ENCODE peak calls at places on chromosomes 7 and 10, in nine cellular contexts. X is dermis blood vessel endothelial cell; S is skeletal muscle cell; R is GM13977; H is stimulated activated naive B cell treated with anti-CD40 and anti-IgM and Interleukin-4, amounts not matched to agents 10 μg/mL and 1 μg/mL and 100 μg/mL, for 72 hours; O is HS-5; M is retinal pigment epithelial cell; I is activated T-cell treated with anti-CD3 and anti-CD28 coated beads for 1 hour; Q is cardiac muscle cell. W is an unnamed sample.

GRCh38 chr10:116521424-116522305 is 24.1 kb upstream of the PNLIP start:
- DNase-seq in I (no peak), R (peak; percentile 55), M (peak; percentile 14), Q (peak; percentile 53), S (peak; percentile 5), H (no peak), X (peak; percentile 66), O (peak; percentile 13), W (peak; percentile 42)

GRCh38 chr10:126234630-126235029 is 153.6 kb downstream of the ADAM12 start:
- DNase-seq in M (no peak), S (no peak), X (no peak), R (no peak), H (no peak), I (no peak), O (no peak), Q (no peak), W (no peak)

GRCh38 chr7:99407849-99408346 is 499 bp downstream of the PDAP1 start:
- DNase-seq in Q (peak; percentile 40), R (no peak), I (no peak), M (peak; percentile 39), S (peak; percentile 63), H (no peak), O (peak; percentile 33), X (peak; percentile 80), W (no peak)

GRCh38 chr7:130153251-130153908 is 51.8 kb downstream of the TMEM209 start:
- DNase-seq in Q (no peak), S (no peak), X (no peak), O (no peak), H (no peak), I (no peak), M (no peak), R (no peak), W (no peak)

GRCh38 chr10:22849077-22849810 is 78.6 kb upstream of the ARMC3 start:
- DNase-seq in O (no peak), I (no peak), H (no peak), R (no peak), Q (no peak), X (peak; percentile 82), S (peak; percentile 13), M (peak; percentile 91), W (no peak)

GRCh38 chr7:122300607-122301079 is 3.9 kb downstream of the FEZF1 start:
- DNase-seq in I (no peak), Q (no peak), H (no peak), X (peak; percentile 11), R (no peak), O (no peak), S (no peak), M (peak; percentile 26), W (no peak)

GRCh38 chr10:28892818-28893547 is 215.7 kb downstream of the BAMBI start:
- DNase-seq in O (no peak), S (peak; percentile 43), H (no peak), I (no peak), X (peak; percentile 58), Q (no peak), R (no peak), M (no peak), W (no peak)

GRCh38 chr7:91618665-91619437 is 261.7 kb downstream of the MTERF1 start:
- DNase-seq in O (no peak), X (no peak), Q (no peak), R (no peak), M (no peak), I (no peak), S (no peak), H (no peak), W (no peak)

GRCh38 chr10:97479939-97480338 is 18.3 kb downstream of the MMS19 start:
- DNase-seq in Q (no peak), H (no peak), M (no peak), O (no peak), S (no peak), R (no peak), X (no peak), I (no peak), W (no peak)

GRCh38 chr10:30456262-30456661 is 22.3 kb downstream of the MAP3K8 start:
- DNase-seq in S (no peak), M (no peak), I (no peak), O (no peak), H (no peak), R (no peak), X (peak; percentile 67), Q (no peak), W (peak; percentile 48)

W was measured in GM10248.